ENCODE peak calls at places on chromosomes 1 and 21, in eight cellular contexts. K is transverse colon, J is ovary, V is esophagus squamous epithelium, E is upper lobe of left lung, I is A549, X is K562, M is suprapubic skin. A is an unnamed sample. For H3K4me1, the result is how much of the 10 kb centered on the place peaks cover.

GRCh38 chr1:209850342-209850979 is 22.7 kb downstream of the UTP25 start:
- DNase-seq in K (peak), J (no peak), V (no peak), E (no peak), I (peak), X (peak), M (no peak), A (peak)

GRCh38 chr1:17633654-17634053 is 94.2 kb downstream of the ARHGEF10L start:
- DNase-seq in K (no peak), J (no peak), V (no peak), E (no peak), I (peak), X (no peak), M (no peak), A (no peak)

GRCh38 chr1:105909811-105910210 is 1146.7 kb upstream of the PRMT6 start:
- DNase-seq in K (no peak), J (no peak), V (no peak), E (no peak), I (no peak), X (no peak), M (no peak), A (no peak)

GRCh38 chr1:7113136-7113535 is 327.9 kb downstream of the CAMTA1 start:
- DNase-seq in K (no peak), J (no peak), V (no peak), E (no peak), I (no peak), X (no peak), M (no peak), A (no peak)

GRCh38 chr1:151054971-151055547 is 4.4 kb downstream of the CDC42SE1 start:
- DNase-seq in K (no peak), J (no peak), V (no peak), E (no peak), I (no peak), X (peak), M (no peak), A (no peak)

GRCh38 chr1:243525085-243525487 is 269.2 kb downstream of the SDCCAG8 start:
- DNase-seq in K (no peak), J (no peak), V (no peak), E (no peak), I (peak), X (no peak), M (no peak), A (no peak)

GRCh38 chr1:110059133-110059863 is 11.2 kb downstream of the ALX3 start:
- DNase-seq in K (no peak), J (no peak), V (no peak), E (no peak), I (no peak), X (peak), M (no peak), A (no peak)

GRCh38 chr1:158992787-158993312 is 16.9 kb upstream of the IFI16 start:
- DNase-seq in K (no peak), J (no peak), V (no peak), E (no peak), I (no peak), X (no peak), M (no peak), A (no peak)

GRCh38 chr21:16954787-16955186 is 558.1 kb upstream of the CXADR start:
- DNase-seq in K (no peak), J (no peak), V (no peak), E (no peak), I (no peak), X (no peak), M (no peak), A (no peak)

GRCh38 chr1:71566413-71566812 is 485.6 kb upstream of the ZRANB2 start:
- DNase-seq in K (no peak), J (no peak), V (no peak), E (no peak), I (no peak), X (no peak), M (no peak), A (no peak)

GRCh38 chr1:18644469-18645171 is 14.0 kb downstream of the PAX7 start:
- DNase-seq in K (no peak), J (no peak), V (no peak), E (no peak), I (no peak), X (no peak), M (no peak), A (no peak)

GRCh38 chr21:46369520-46370235 is 45.7 kb downstream of the PCNT start:
- DNase-seq in K (no peak), J (no peak), V (no peak), E (no peak), I (no peak), X (no peak), M (no peak), A (no peak)

GRCh38 chr1:151868404-151868980 is 15.0 kb upstream of the THEM5 start:
- DNase-seq in K (no peak), J (no peak), V (no peak), E (no peak), I (no peak), X (no peak), M (no peak), A (no peak)

GRCh38 chr1:29912413-29912812 is 676.1 kb downstream of the PTPRU start:
- DNase-seq in K (no peak), J (no peak), V (no peak), E (no peak), I (no peak), X (no peak), M (no peak), A (no peak)

GRCh38 chr1:933603-933940 is 9.8 kb downstream of the SAMD11 start:
- DNase-seq in K (no peak), J (no peak), V (no peak), E (no peak), I (no peak), X (no peak), M (no peak), A (no peak)

GRCh38 chr1:183778006-183778405 is 26.9 kb upstream of the RGL1 start:
- DNase-seq in K (no peak), J (no peak), V (no peak), E (no peak), I (no peak), X (no peak), M (no peak), A (no peak)

GRCh38 chr1:234970731-234971476 is 157.7 kb downstream of the TOMM20 start:
- DNase-seq in K (peak), J (peak), V (no peak), E (peak), I (no peak), X (no peak), M (peak), A (peak)

GRCh38 chr1:241485554-241485992 is 34.0 kb downstream of the FH start:
- DNase-seq in K (no peak), J (no peak), V (no peak), E (no peak), I (peak), X (peak), M (no peak), A (no peak)

GRCh38 chr1:211241071-211241470 is 18.1 kb upstream of the RCOR3 start:
- DNase-seq in K (no peak), J (no peak), V (no peak), E (no peak), I (no peak), X (no peak), M (no peak), A (no peak)

GRCh38 chr1:110671323-110671722 is 3.4 kb downstream of the KCNA3 start:
- DNase-seq in K (no peak), J (no peak), V (no peak), E (no peak), I (no peak), X (no peak), M (no peak), A (no peak)

GRCh38 chr1:205594846-205595245 is 37.0 kb downstream of the ELK4 start:
- DNase-seq in K (no peak), J (no peak), V (no peak), E (no peak), I (no peak), X (no peak), M (no peak), A (no peak)

GRCh38 chr21:43827015-43827611 is 37.7 kb downstream of the RRP1 start:
- DNase-seq in K (no peak), J (no peak), V (no peak), E (no peak), I (no peak), X (no peak), M (no peak), A (peak)

GRCh38 chr1:24725209-24725651 is 20.0 kb upstream of the CLIC4 start:
- DNase-seq in K (no peak), J (no peak), V (no peak), E (no peak), I (no peak), X (no peak), M (no peak), A (no peak)

GRCh38 chr1:183025782-183026774 is 2.9 kb downstream of the LAMC1 start:
- DNase-seq in K (no peak), J (no peak), V (no peak), E (no peak), I (no peak), X (no peak), M (no peak), A (no peak)

GRCh38 chr1:74689800-74690696 is 16.5 kb upstream of the ERICH3 start:
- DNase-seq in K (peak), J (no peak), V (no peak), E (no peak), I (no peak), X (peak), M (no peak), A (no peak)

GRCh38 chr1:215423288-215423687 is 143.8 kb upstream of the KCTD3 start:
- DNase-seq in K (no peak), J (no peak), V (no peak), E (no peak), I (no peak), X (no peak), M (no peak), A (no peak)

GRCh38 chr1:156795787-156796186 is 20.9 kb downstream of the SH2D2A start:
- DNase-seq in K (no peak), J (no peak), V (no peak), E (no peak), I (no peak), X (no peak), M (no peak), A (no peak)

GRCh38 chr1:39575191-39576015 is 1.2 kb downstream of the PABPC4 start:
- DNase-seq in K (peak), J (peak), V (no peak), E (peak), I (no peak), X (peak), M (peak), A (peak)

GRCh38 chr1:39573097-39573465 is 3.5 kb downstream of the PABPC4 start:
- DNase-seq in K (no peak), J (no peak), V (no peak), E (no peak), I (no peak), X (no peak), M (no peak), A (no peak)

GRCh38 chr1:39573736-39574624 is 2.6 kb downstream of the PABPC4 start:
- DNase-seq in K (no peak), J (no peak), V (no peak), E (no peak), I (no peak), X (no peak), M (no peak), A (peak)

GRCh38 chr1:39574646-39575045 is 1.9 kb downstream of the PABPC4 start:
- DNase-seq in K (peak), J (no peak), V (no peak), E (no peak), I (no peak), X (no peak), M (no peak), A (peak)

GRCh38 chr1:39576016-39576657 is 453 bp downstream of the PABPC4 start:
- DNase-seq in K (peak), J (peak), V (no peak), E (peak), I (no peak), X (peak), M (no peak), A (peak)
- TF ChIP-seq POLR2A in K (no peak), J (no peak), V (no peak), E (no peak), I (no peak), X (no peak), M (no peak), A (no peak)

DNA sequence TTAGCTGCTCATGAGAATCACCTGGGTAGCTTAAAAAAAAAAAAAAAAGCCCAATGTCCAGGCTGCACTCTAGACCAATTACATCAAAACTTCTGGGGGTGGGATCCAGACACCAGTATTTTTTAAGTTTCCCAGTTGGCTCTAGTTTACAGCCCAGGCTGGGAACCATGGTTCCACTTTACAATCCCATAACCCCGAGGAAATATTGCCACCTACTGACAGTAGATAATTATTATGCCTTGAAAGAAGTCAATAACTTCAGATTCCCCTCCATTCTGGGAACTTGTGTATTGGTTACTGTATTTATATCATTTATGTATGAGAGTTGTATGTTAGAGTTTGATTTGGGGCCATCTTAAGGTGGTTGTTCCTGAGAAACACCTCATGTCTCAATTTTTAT is 100.2 kb downstream of the SPATA46 start:
- DNase-seq in K (no peak), J (no peak), V (no peak), E (no peak), I (peak), X (peak), M (no peak), A (no peak)
- TF ChIP-seq CTCF in K (peak), J (no peak), V (peak), E (peak), I (peak), X (peak), M (no peak), A (no peak)

GRCh38 chr1:204575221-204576190 is 59.3 kb downstream of the MDM4 start:
- DNase-seq in K (no peak), J (no peak), V (no peak), E (no peak), I (no peak), X (no peak), M (no peak), A (no peak)
- H3K4me1 ChIP-seq in K (under half), J (under half), V (under half), E (under half), I (under half), X (under half), M (under half), A (under half)

DNA sequence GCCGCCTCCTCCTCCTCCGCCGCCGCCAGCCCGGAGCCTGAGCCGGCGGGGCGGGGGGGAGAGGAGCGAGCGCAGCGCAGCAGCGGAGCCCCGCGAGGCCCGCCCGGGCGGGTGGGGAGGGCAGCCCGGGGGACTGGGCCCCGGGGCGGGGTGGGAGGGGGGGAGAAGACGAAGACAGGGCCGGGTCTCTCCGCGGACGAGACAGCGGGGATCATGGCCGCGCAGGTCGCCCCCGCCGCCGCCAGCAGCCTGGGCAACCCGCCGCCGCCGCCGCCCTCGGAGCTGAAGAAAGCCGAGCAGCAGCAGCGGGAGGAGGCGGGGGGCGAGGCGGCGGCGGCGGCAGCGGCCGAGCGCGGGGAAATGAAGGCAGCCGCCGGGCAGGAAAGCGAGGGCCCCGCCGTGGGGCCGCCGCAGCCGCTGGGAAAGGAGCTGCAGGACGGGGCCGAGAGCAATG is 403 bp downstream of the ARID1A start:
- DNase-seq in K (peak), J (peak), V (no peak), E (no peak), I (no peak), X (peak), M (peak), A (no peak)
- TF ChIP-seq POLR2A in K (no peak), J (peak), V (no peak), E (no peak), I (no peak), X (no peak), M (no peak), A (no peak)

GRCh38 chr1:181084606-181084969 is 3.9 kb upstream of the IER5 start:
- DNase-seq in K (no peak), J (no peak), V (no peak), E (no peak), I (no peak), X (no peak), M (no peak), A (no peak)
- TF ChIP-seq CTCF in K (no peak), J (no peak), V (no peak), E (no peak), I (no peak), X (no peak), M (no peak), A (no peak)

DNA sequence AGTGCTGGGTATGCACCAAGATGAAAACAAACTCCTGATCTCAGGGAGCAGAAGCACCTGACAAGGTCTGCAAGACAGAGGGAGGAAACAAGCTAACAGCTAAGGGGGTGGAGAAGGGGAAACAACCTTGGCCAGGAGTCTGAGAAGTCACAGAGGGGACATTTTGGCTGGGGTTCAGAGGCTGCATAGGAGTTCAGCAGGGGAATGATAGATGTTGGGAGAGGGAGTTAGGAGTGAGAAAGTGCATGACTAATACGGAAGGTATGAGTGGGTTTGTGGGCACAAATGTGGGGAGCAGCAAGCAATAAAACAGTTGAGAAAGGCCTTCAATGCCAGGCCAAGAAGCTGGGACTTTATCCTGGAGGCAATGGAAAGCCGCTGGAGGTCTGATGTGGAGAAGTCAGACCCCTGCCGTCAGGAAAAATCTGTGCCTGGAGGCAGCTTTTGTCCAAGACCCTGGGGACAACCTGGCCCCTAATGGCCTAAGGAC is 16.4 kb downstream of the EPHA2 start:
- DNase-seq in K (no peak), J (no peak), V (no peak), E (no peak), I (no peak), X (no peak), M (no peak), A (no peak)
- H3K4me1 ChIP-seq in K (under half), J (under half), V (under half), E (half or more), I (half or more), X (under half), M (half or more), A (under half)

GRCh38 chr1:68234094-68234493 is 1.8 kb upstream of the WLS start:
- DNase-seq in K (no peak), J (no peak), V (no peak), E (no peak), I (no peak), X (no peak), M (no peak), A (no peak)

GRCh38 chr1:68230901-68231626 is 1.3 kb downstream of the WLS start:
- DNase-seq in K (peak), J (peak), V (no peak), E (peak), I (no peak), X (no peak), M (peak), A (no peak)

GRCh38 chr1:68231627-68232303 is 558 bp downstream of the WLS start:
- DNase-seq in K (peak), J (peak), V (no peak), E (peak), I (peak), X (no peak), M (peak), A (peak)

GRCh38 chr1:68233202-68233601 is 879 bp upstream of the WLS start:
- DNase-seq in K (no peak), J (no peak), V (no peak), E (no peak), I (no peak), X (no peak), M (no peak), A (no peak)

DNA sequence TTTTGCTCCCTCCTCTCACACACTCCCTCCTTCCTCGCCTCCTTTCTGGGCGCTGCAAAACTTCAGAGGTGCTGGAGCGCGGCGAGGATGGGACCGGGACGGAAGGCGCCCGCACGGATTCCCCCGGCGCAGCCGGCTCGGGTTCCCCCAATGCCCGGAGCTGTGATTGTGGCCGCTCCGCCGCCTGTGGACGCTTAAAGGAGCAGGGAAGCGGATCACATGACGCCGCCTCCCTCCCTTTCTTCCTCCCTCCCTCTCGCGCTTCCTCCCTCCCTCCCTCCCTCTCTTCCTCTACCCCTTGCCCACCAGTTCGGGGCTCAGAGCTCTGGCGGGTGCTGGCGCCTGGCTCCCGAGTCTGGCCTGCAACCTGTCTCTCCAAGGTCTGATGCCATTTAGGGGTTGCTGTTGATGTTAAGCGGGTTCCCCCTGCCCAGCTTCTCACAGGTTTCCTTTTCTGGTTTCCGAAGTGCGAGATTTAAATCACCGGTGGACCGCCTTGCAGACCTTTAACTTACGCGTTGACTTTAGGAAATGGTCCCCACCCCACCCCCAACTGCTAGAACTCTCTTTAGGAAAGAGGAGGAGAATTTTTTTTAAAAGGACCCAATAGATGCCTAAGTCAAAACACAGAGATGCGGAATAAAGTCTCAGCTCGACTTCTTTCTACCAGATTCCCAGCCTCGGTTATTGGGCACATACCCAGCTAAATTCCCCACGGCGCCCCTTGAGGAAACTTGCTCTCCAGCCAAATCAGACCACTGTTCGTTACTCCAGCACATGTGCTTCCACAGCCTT is at the start of gene WLS:
- DNase-seq in K (peak), J (peak), V (no peak), E (peak), I (peak), X (no peak), M (peak), A (peak)
- TF ChIP-seq POLR2A in K (peak), J (peak), V (no peak), E (peak), I (no peak), X (no peak), M (no peak), A (peak)

GRCh38 chr1:190373705-190374336 is 103.8 kb downstream of the BRINP3 start:
- DNase-seq in K (no peak), J (no peak), V (no peak), E (no peak), I (no peak), X (no peak), M (no peak), A (no peak)
- TF ChIP-seq CTCF in K (peak), J (no peak), V (peak), E (peak), I (peak), X (peak), M (no peak), A (no peak)

GRCh38 chr1:13754510-13755103 is 54.6 kb downstream of the PRDM2 start:
- DNase-seq in K (no peak), J (no peak), V (no peak), E (no peak), I (no peak), X (no peak), M (no peak), A (no peak)
- H3K4me1 ChIP-seq in K (half or more), J (under half), V (under half), E (half or more), I (under half), X (under half), M (half or more), A (half or more)

GRCh38 chr1:244970236-244970652 is 105.9 kb upstream of the HNRNPU start:
- DNase-seq in K (no peak), J (peak), V (peak), E (peak), I (no peak), X (peak), M (peak), A (no peak)
- TF ChIP-seq POLR2A in K (no peak), J (peak), V (no peak), E (no peak), I (peak), X (peak), M (peak), A (peak)